ENCODE peak calls at places on chromosomes 12 and 14, in ten cellular contexts. Y is A549, G is body of pancreas, C is fibroblast of lung, Q is neural progenitor cell, W is ovary, I is GM12878, B is gastrocnemius medialis, S is hepatocyte, O is prostate gland. V is an unnamed sample.

GRCh38 chr12:117119592-117120198 is 20.5 kb upstream of the TESC start:
- DNase-seq in C (no peak), I (no peak), O (no peak), Q (peak), G (peak), Y (peak), B (no peak), S (peak), W (no peak), V (peak)

GRCh38 chr14:53668861-53669260 is 287.8 kb downstream of the BMP4 start:
- DNase-seq in Y (no peak), I (no peak), B (no peak), O (no peak), W (no peak), G (no peak), Q (no peak), S (no peak), C (peak), V (no peak)

GRCh38 chr14:43651185-43651787 is 855.8 kb downstream of the FSCB start:
- DNase-seq in Y (no peak), S (peak), W (no peak), I (no peak), B (no peak), O (no peak), Q (no peak), C (no peak), G (no peak), V (no peak)

GRCh38 chr14:59360923-59361794 is 104.0 kb downstream of the GPR135 start:
- DNase-seq in G (peak), B (peak), I (no peak), S (peak), O (peak), Q (no peak), Y (peak), W (peak), C (peak), V (peak)

GRCh38 chr12:56261503-56262230 is 3.5 kb upstream of the ANKRD52 start:
- DNase-seq in Y (peak), S (peak), I (no peak), W (no peak), G (no peak), C (peak), O (no peak), B (no peak), Q (no peak), V (no peak)

GRCh38 chr14:71466942-71467341 is 465.3 kb upstream of the RGS6 start:
- DNase-seq in Q (no peak), I (no peak), S (no peak), B (no peak), W (no peak), C (no peak), O (no peak), G (no peak), Y (no peak), V (no peak)

GRCh38 chr14:79011091-79011919 is 841.1 kb downstream of the NRXN3 start:
- DNase-seq in G (no peak), B (no peak), C (peak), S (peak), W (no peak), Y (peak), Q (peak), O (peak), I (no peak), V (peak)

GRCh38 chr14:77707355-77707723 is 484 bp downstream of the ALKBH1 start:
- DNase-seq in W (no peak), C (peak), B (no peak), O (peak), G (no peak), Y (peak), S (peak), I (no peak), Q (peak), V (peak)

GRCh38 chr12:29582677-29583076 is 85.2 kb upstream of the OVCH1 start:
- DNase-seq in O (peak), Q (no peak), B (no peak), W (no peak), G (no peak), C (no peak), Y (no peak), I (no peak), S (no peak), V (no peak)

GRCh38 chr14:20454359-20454644 is 310 bp downstream of the OSGEP start:
- DNase-seq in S (no peak), O (peak), B (peak), Y (peak), G (no peak), C (peak), I (no peak), Q (no peak), W (no peak), V (no peak)

GRCh38 chr12:115617391-115617790 is 660.1 kb downstream of the MED13L start:
- DNase-seq in G (no peak), B (no peak), Y (no peak), S (no peak), W (no peak), O (no peak), Q (peak), I (no peak), C (no peak), V (no peak)

GRCh38 chr12:54294914-54295566 is 5.8 kb downstream of the NFE2 start:
- DNase-seq in I (no peak), W (no peak), C (no peak), Q (no peak), O (no peak), B (no peak), G (no peak), Y (no peak), S (no peak), V (no peak)

GRCh38 chr14:79965896-79966295 is 245.4 kb downstream of the DIO2 start:
- DNase-seq in G (no peak), C (peak), Q (no peak), S (no peak), B (no peak), O (no peak), I (no peak), Y (no peak), W (no peak), V (no peak)

DNA sequence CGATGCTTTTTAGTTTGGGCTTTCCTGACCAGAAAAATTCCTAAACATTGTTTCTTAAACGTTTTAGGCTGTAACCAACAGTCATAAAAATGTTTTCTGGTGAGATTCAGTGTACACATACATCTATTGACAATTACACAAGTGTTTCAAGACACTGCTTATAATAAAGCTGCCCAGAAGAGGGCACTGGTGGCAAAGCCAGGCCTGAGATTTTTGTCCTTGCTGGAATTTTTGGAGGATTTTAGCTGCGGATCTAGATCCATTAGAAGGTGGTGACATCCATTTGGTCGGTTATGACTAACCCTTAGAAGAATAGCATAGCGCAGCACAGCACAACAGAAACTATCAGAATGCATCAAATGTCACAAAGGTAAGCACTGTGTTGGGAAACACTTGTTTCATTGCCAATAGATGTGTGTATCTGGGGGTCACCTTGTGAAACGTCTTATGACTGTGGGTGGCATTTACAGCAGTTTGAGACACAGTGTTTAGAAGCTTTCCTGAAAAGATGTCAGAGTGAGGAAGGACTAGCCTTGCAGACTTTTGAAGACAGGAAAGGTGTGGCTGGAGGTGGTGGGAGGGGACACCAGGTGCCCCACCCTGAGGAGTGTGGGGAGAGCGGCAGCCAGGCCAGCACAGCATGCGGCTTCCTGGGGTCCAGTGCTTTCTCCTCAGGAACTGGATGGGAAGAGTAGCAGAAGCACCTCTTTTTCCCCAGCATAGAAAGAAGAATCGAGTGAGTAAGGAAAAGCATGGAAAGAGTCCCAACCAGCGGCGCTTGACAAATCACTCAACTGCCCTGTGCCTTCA is 54.7 kb upstream of the FKBP4 start:
- DNase-seq in W (no peak), B (no peak), Y (no peak), C (peak), O (peak), G (peak), I (no peak), S (peak), Q (peak), V (peak)
- TF ChIP-seq CTCF in W (no peak), B (no peak), Y (peak), C (peak), O (peak), G (peak), I (peak), S (peak), Q (peak), V (peak)

GRCh38 chr14:68508581-68508980 is 284.3 kb downstream of the ZFP36L1 start:
- DNase-seq in O (no peak), S (no peak), Y (no peak), Q (no peak), W (no peak), G (no peak), C (no peak), I (no peak), B (no peak), V (no peak)
- H3K27ac ChIP-seq in O (peak), S (peak), Y (no peak), Q (no peak), W (no peak), G (no peak), C (no peak), I (no peak), B (no peak), V (no peak)

GRCh38 chr14:94681300-94682060 is 69.3 kb downstream of the SERPINA3 start:
- DNase-seq in W (no peak), C (peak), Y (peak), B (no peak), Q (peak), S (peak), I (no peak), G (peak), O (peak), V (peak)
- TF ChIP-seq CTCF in W (no peak), C (peak), Y (peak), B (peak), Q (peak), S (peak), I (peak), G (peak), O (peak), V (peak)

GRCh38 chr14:64762044-64763034 is 58.1 kb downstream of the PLEKHG3 start:
- DNase-seq in C (peak), G (peak), B (peak), S (peak), O (peak), W (peak), Y (peak), Q (peak), I (no peak), V (peak)

GRCh38 chr14:64760146-64760755 is 56.0 kb downstream of the PLEKHG3 start:
- DNase-seq in S (peak), I (no peak), G (peak), W (peak), Y (peak), Q (peak), B (no peak), C (peak), O (no peak), V (peak)

GRCh38 chr14:64761441-64762043 is 57.3 kb downstream of the PLEKHG3 start:
- DNase-seq in W (peak), C (no peak), S (peak), B (no peak), Y (peak), I (no peak), Q (no peak), G (no peak), O (no peak), V (no peak)

GRCh38 chr14:64759555-64759938 is 55.3 kb downstream of the PLEKHG3 start:
- DNase-seq in W (no peak), C (no peak), I (no peak), S (no peak), O (no peak), G (no peak), B (no peak), Q (no peak), Y (no peak), V (no peak)

GRCh38 chr14:64760916-64761315 is 56.7 kb downstream of the PLEKHG3 start:
- DNase-seq in C (no peak), Y (no peak), G (no peak), S (no peak), W (peak), I (no peak), B (no peak), O (no peak), Q (no peak), V (no peak)
- H3K27ac ChIP-seq in C (no peak), Y (peak), G (peak), S (no peak), W (peak), I (no peak), B (peak), O (no peak), Q (no peak), V (no peak)

GRCh38 chr14:37024166-37024565 is 148.2 kb downstream of the SLC25A21 start:
- DNase-seq in S (no peak), C (no peak), G (no peak), B (no peak), O (no peak), W (no peak), I (no peak), Y (no peak), Q (no peak), V (no peak)

GRCh38 chr14:37032863-37033262 is 139.5 kb downstream of the SLC25A21 start:
- DNase-seq in G (no peak), Q (no peak), I (no peak), W (no peak), S (no peak), O (no peak), B (no peak), Y (no peak), C (no peak), V (no peak)

GRCh38 chr14:37021406-37021805 is 151.0 kb downstream of the SLC25A21 start:
- DNase-seq in I (no peak), C (no peak), S (no peak), O (no peak), G (no peak), W (no peak), B (no peak), Y (no peak), Q (no peak), V (peak)

DNA sequence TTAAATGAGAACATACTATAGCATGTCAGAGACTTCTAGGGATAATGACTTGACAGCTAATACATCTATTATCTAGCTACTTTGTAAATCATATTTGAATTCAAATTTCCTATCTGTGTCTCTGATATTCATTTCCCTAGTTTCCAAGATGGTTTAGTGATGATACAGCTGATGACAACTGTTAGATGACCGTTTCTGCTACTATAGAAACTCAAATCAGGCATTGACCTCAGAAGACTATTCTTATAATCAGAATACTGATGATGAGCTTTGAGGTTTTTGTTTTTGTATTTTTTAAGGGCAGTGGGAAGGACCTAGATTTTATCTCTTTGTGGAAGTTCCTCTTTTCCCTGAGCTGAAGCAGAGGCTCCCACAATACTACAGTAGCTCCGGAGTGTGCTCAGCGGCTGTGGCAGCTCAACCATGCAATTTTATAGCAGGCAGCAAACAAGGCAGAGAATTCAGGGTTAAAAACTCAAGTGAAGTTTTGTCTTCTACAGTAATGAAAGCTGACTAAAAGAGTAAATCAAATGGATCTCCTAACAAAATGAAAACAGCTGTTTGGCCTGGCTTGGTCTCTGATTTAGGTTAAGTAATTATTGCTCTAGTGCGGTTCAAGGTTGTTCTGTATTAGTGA is 145.1 kb downstream of the SLC25A21 start:
- DNase-seq in Q (no peak), B (no peak), W (no peak), G (no peak), C (no peak), Y (no peak), O (no peak), S (no peak), I (no peak), V (no peak)
- TF ChIP-seq CTCF in Q (no peak), B (no peak), W (no peak), G (no peak), C (no peak), Y (no peak), O (no peak), S (no peak), I (no peak), V (no peak)